ENCODE peak calls at places on chromosomes 6 and 20, in ten cellular contexts. S is lower leg skin, C is foreskin fibroblast, J is BE2C, M is fibroblast of pulmonary artery, Q is cardiac muscle cell, Z is Calu3, N is GM13976, R is GM10248, V is OCI-LY7. G is an unnamed sample.

GRCh38 chr6:116528800-116529199 is 16.7 kb downstream of the TRAPPC3L start:
- DNase-seq in S (no peak), C (no peak), J (no peak), M (peak; percentile 59), Q (no peak), Z (no peak), N (no peak), R (no peak), V (no peak), G (no peak)

GRCh38 chr6:132491303-132491702 is 21.6 kb downstream of the STX7 start:
- DNase-seq in S (no peak), C (peak; percentile 65), J (peak; percentile 23), M (peak; percentile 61), Q (no peak), Z (no peak), N (no peak), R (no peak), V (peak; percentile 43), G (no peak)

GRCh38 chr20:60851826-60852704 is 400.0 kb upstream of the CDH4 start:
- DNase-seq in S (peak; percentile 34), C (no peak), J (no peak), M (no peak), Q (peak; percentile 56), Z (no peak), N (no peak), R (no peak), V (peak; percentile 19), G (no peak)

GRCh38 chr6:158892266-158892665 is 73.1 kb upstream of the EZR start:
- DNase-seq in S (no peak), C (no peak), J (no peak), M (no peak), Q (no peak), Z (no peak), N (no peak), R (no peak), V (no peak), G (no peak)

GRCh38 chr20:59575653-59576052 is 28.7 kb upstream of the PHACTR3 start:
- DNase-seq in S (no peak), C (no peak), J (no peak), M (no peak), Q (no peak), Z (no peak), N (no peak), R (no peak), V (no peak), G (no peak)

GRCh38 chr6:112934433-112935327 is 587.5 kb downstream of the RFPL4B start:
- DNase-seq in S (no peak), C (no peak), J (no peak), M (no peak), Q (no peak), Z (no peak), N (no peak), R (no peak), V (no peak), G (no peak)

GRCh38 chr6:31737315-31738047 is 1.2 kb upstream of the CLIC1 start:
- DNase-seq in S (no peak), C (no peak), J (no peak), M (peak; percentile 23), Q (peak; percentile 31), Z (peak; percentile 54), N (no peak), R (no peak), V (no peak), G (no peak)

GRCh38 chr6:25755496-25755895 is 954 bp downstream of the SLC17A4 start:
- DNase-seq in S (no peak), C (no peak), J (no peak), M (no peak), Q (no peak), Z (no peak), N (no peak), R (no peak), V (no peak), G (no peak)

GRCh38 chr6:379367-380181 is 12.0 kb upstream of the IRF4 start:
- DNase-seq in S (no peak), C (no peak), J (no peak), M (no peak), Q (no peak), Z (no peak), N (peak; percentile 81), R (peak; percentile 79), V (no peak), G (peak; percentile 97)

GRCh38 chr6:144220031-144220790 is 64.9 kb upstream of the UTRN start:
- DNase-seq in S (no peak), C (no peak), J (no peak), M (no peak), Q (no peak), Z (no peak), N (no peak), R (no peak), V (no peak), G (no peak)

GRCh38 chr6:125099211-125100017 is 54.2 kb upstream of the TPD52L1 start:
- DNase-seq in S (peak; percentile 88), C (peak; percentile 61), J (peak; percentile 78), M (peak; percentile 69), Q (peak; percentile 69), Z (peak; percentile 56), N (peak; percentile 41), R (peak; percentile 19), V (no peak), G (peak; percentile 87)

GRCh38 chr6:66985816-66986215 is 1278.8 kb upstream of the EYS start:
- DNase-seq in S (no peak), C (no peak), J (peak; percentile 19), M (no peak), Q (no peak), Z (no peak), N (no peak), R (no peak), V (no peak), G (no peak)

GRCh38 chr6:42708096-42708495 is 14.3 kb downstream of the PRPH2 start:
- DNase-seq in S (no peak), C (no peak), J (no peak), M (no peak), Q (no peak), Z (no peak), N (no peak), R (no peak), V (no peak), G (peak; percentile 73)

GRCh38 chr20:42093542-42094440 is 475.6 kb upstream of the CHD6 start:
- DNase-seq in S (no peak), C (no peak), J (no peak), M (no peak), Q (no peak), Z (no peak), N (no peak), R (no peak), V (no peak), G (no peak)

GRCh38 chr6:139124887-139125672 is 9.8 kb upstream of the HECA start:
- DNase-seq in S (peak; percentile 93), C (peak; percentile 62), J (peak; percentile 35), M (peak; percentile 87), Q (peak; percentile 65), Z (peak; percentile 39), N (peak; percentile 45), R (peak; percentile 56), V (peak; percentile 92), G (no peak)
- TF ChIP-seq CTCF in S (no peak), C (peak; percentile 33), J (peak; percentile 49), M (peak; percentile 64), Q (peak; percentile 70), Z (no peak), N (peak; percentile 30), R (peak; percentile 51), V (peak; percentile 98), G (peak; percentile 69)

DNA sequence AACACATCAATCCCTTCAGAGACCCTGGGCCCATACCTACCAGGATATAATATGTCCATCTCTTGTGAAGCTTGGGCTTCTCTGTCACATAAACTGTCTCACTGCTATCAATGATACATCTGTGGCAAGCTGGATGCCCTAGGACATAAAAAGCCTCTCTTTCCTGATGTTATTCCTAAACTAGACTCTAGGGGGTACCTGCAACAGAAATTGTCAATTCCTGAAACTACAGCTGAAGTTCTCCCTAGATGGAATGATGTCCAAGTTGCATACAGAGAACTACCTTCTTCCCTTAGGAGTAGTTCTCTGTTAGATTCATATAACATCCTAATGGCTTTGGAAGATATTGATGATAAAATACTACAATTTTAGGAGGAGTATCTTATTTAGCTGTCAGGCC is 35.8 kb downstream of the TBX18 start:
- DNase-seq in S (no peak), C (peak; percentile 20), J (no peak), M (peak; percentile 60), Q (no peak), Z (no peak), N (no peak), R (no peak), V (peak; percentile 3), G (no peak)
- TF ChIP-seq CTCF in S (no peak), C (peak; percentile 34), J (peak; percentile 59), M (peak; percentile 54), Q (peak; percentile 46), Z (peak; percentile 46), N (no peak), R (no peak), V (peak; percentile 54), G (peak; percentile 65)

GRCh38 chr20:7090001-7090400 is 322.5 kb downstream of the BMP2 start:
- DNase-seq in S (no peak), C (no peak), J (no peak), M (no peak), Q (no peak), Z (no peak), N (no peak), R (no peak), V (no peak), G (no peak)
- TF ChIP-seq CTCF in S (no peak), C (no peak), J (no peak), M (no peak), Q (no peak), Z (no peak), N (no peak), R (no peak), V (no peak), G (no peak)

DNA sequence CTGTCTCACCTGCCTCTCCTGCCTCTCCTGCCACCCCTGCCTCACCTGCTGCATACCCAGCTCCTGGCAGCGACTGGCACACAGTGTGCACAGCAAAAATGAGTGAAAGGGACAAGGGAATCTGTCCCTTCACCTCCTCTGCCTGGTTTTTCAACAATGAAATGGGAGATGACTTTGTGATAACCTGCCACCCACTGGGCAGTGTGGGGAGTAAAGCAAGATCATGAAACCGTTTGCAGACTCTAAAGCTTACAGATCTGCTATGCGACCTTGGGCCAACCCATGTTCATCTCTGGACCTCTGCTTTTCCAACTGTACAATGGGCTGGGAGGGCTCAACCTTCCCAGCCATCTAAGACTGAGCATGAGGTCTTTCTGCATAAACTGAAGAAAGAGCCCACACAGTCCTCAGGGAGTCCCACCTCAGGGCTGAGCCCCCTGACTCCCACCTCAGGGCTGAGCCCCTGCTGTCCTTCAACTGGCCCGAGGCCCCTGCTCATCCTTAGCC is 81.1 kb downstream of the RIPOR3 start:
- DNase-seq in S (no peak), C (no peak), J (no peak), M (no peak), Q (no peak), Z (no peak), N (no peak), R (no peak), V (peak; percentile 36), G (no peak)
- TF ChIP-seq CTCF in S (no peak), C (no peak), J (no peak), M (no peak), Q (no peak), Z (no peak), N (no peak), R (no peak), V (peak; percentile 54), G (peak; percentile 21)

DNA sequence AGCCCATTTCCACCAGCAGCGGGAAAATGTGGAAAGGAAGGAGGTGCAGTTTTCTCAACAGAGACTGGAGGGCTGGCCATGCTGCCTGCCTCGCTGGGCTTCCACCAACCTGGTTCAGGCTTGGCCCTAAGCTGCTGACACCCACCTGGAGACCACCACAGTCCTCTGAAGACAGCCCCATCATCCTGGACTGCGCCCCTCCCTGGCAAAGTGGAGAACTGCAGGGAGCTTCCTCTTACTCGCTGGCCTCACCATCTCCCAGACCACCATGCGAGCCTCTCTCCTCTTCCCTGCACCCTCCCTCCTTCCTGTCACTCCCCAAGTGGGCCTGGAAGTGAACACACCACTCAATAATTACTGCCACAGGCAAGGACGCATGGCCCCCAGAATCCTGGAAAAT is 71.5 kb downstream of the PSMG4 start:
- DNase-seq in S (no peak), C (no peak), J (no peak), M (no peak), Q (no peak), Z (no peak), N (no peak), R (no peak), V (no peak), G (no peak)
- TF ChIP-seq CTCF in S (no peak), C (no peak), J (peak; percentile 12), M (no peak), Q (no peak), Z (no peak), N (no peak), R (no peak), V (peak; percentile 36), G (peak; percentile 33)